ENCODE peak calls at places on chromosomes 13 and 19, in six cellular contexts. L is hepatic stellate cell; B is AG04450; C is activated CD4-positive, CD25-positive, alpha-beta regulatory T cell treated with anti-CD3 and anti-CD28 coated beads, Interleukin-2, amount 50 U/mL, for 72 hours; P is AG09309; A is AG09319. N is an unnamed sample.

GRCh38 chr19:6424190-6424938 is at the start of gene KHSRP:
- DNase-seq in L (no peak), C (peak; percentile 50), P (no peak), B (no peak), A (no peak), N (no peak)

GRCh38 chr13:113751491-113751890 is 7.5 kb upstream of the TMEM255B start:
- DNase-seq in P (no peak), C (no peak), L (no peak), A (no peak), B (no peak), N (no peak)

GRCh38 chr13:114140131-114140908 is 7.9 kb upstream of the RASA3 start:
- DNase-seq in B (no peak), C (peak; percentile 31), A (no peak), L (no peak), P (no peak), N (no peak)

GRCh38 chr19:33177417-33177976 is 16.6 kb upstream of the LRP3 start:
- DNase-seq in L (peak; percentile 65), A (no peak), P (no peak), B (no peak), C (no peak), N (no peak)

GRCh38 chr19:6047741-6048231 is 62.5 kb downstream of the RFX2 start:
- DNase-seq in P (no peak), B (no peak), A (no peak), L (peak; percentile 65), C (no peak), N (no peak)

GRCh38 chr19:52889931-52890330 is 7.5 kb downstream of the ZNF320 start:
- DNase-seq in B (no peak), A (no peak), P (no peak), L (no peak), C (no peak), N (no peak)

GRCh38 chr13:41562083-41562482 is 104.7 kb downstream of the RGCC start:
- DNase-seq in P (peak; percentile 38), L (peak; percentile 64), A (peak; percentile 57), B (peak; percentile 81), C (no peak), N (no peak)

GRCh38 chr19:39053276-39054090 is 21.1 kb upstream of the FBXO27 start:
- DNase-seq in C (no peak), B (no peak), A (no peak), P (no peak), L (no peak), N (no peak)

GRCh38 chr13:98751397-98752110 is 918 bp downstream of the SLC15A1 start:
- DNase-seq in A (no peak), P (no peak), L (peak; percentile 34), B (no peak), C (no peak), N (no peak)

GRCh38 chr19:45981350-45981749 is 7.7 kb upstream of the NOVA2 start:
- DNase-seq in L (no peak), B (no peak), C (no peak), A (no peak), P (no peak), N (no peak)

GRCh38 chr13:75226092-75226491 is 255.9 kb downstream of the TBC1D4 start:
- DNase-seq in B (no peak), A (no peak), L (no peak), P (no peak), C (no peak), N (no peak)

GRCh38 chr19:2046046-2046907 is 4.8 kb downstream of the MKNK2 start:
- DNase-seq in L (no peak), A (no peak), C (no peak), P (no peak), B (no peak), N (no peak)

GRCh38 chr13:33910267-33910666 is 92.3 kb downstream of the RFC3 start:
- DNase-seq in B (no peak), L (no peak), A (no peak), P (no peak), C (no peak), N (no peak)

GRCh38 chr19:29645911-29646310 is 19.4 kb upstream of the PLEKHF1 start:
- DNase-seq in L (no peak), B (no peak), C (no peak), P (no peak), A (peak; percentile 52), N (no peak)

GRCh38 chr19:17209126-17210036 is 5.8 kb upstream of the USE1 start:
- DNase-seq in L (no peak), C (peak; percentile 44), A (no peak), P (no peak), B (no peak), N (no peak)

GRCh38 chr19:54178581-54179261 is 5.8 kb upstream of the TMC4 start:
- DNase-seq in C (no peak), B (no peak), P (no peak), L (no peak), A (no peak), N (no peak)

GRCh38 chr13:100361504-100361903 is 227.1 kb downstream of the GGACT start:
- DNase-seq in C (no peak), L (no peak), B (no peak), A (no peak), P (no peak), N (no peak)

GRCh38 chr19:11555246-11555645 is 3.8 kb downstream of the ELOF1 start:
- DNase-seq in B (no peak), C (no peak), A (no peak), P (no peak), L (no peak), N (no peak)

GRCh38 chr19:16882146-16882545 is 6.7 kb upstream of the F2RL3 start:
- DNase-seq in L (no peak), C (no peak), P (no peak), B (no peak), A (no peak), N (no peak)

GRCh38 chr13:33167521-33167920 is 118.0 kb downstream of the STARD13 start:
- DNase-seq in P (no peak), B (no peak), C (no peak), A (no peak), L (no peak), N (no peak)

GRCh38 chr13:29782798-29783197 is 67.6 kb downstream of the UBL3 start:
- DNase-seq in B (no peak), C (no peak), L (no peak), P (no peak), A (no peak), N (no peak)

GRCh38 chr13:91664036-91664435 is 265.6 kb downstream of the GPC5 start:
- DNase-seq in C (no peak), A (no peak), L (no peak), B (no peak), P (no peak), N (no peak)

GRCh38 chr19:40687525-40688016 is 2.9 kb downstream of the NUMBL start:
- DNase-seq in C (no peak), A (peak; percentile 42), B (no peak), P (no peak), L (no peak), N (no peak)

GRCh38 chr13:103431880-103432279 is 365.7 kb upstream of the SLC10A2 start:
- DNase-seq in B (no peak), P (no peak), A (no peak), C (no peak), L (no peak), N (no peak)

GRCh38 chr19:17336872-17337674 is at the start of gene GTPBP3:
- DNase-seq in A (peak; percentile 91), L (peak; percentile 99), B (peak; percentile 92), C (peak; percentile 88), P (peak; percentile 91), N (peak; percentile 93)

GRCh38 chr19:8208710-8209110 is 460 bp upstream of the CERS4 start:
- DNase-seq in L (no peak), C (no peak), P (no peak), B (no peak), A (no peak), N (no peak)

GRCh38 chr19:3121821-3122511 is 13.9 kb upstream of the GNA15 start:
- DNase-seq in P (no peak), B (no peak), L (no peak), C (no peak), A (no peak), N (no peak)

GRCh38 chr19:30165228-30165813 is 206.9 kb upstream of the ZNF536 start:
- DNase-seq in P (no peak), B (no peak), A (no peak), C (no peak), L (no peak), N (no peak)

GRCh38 chr19:50332264-50333038 is 3.3 kb upstream of the KCNC3 start:
- DNase-seq in A (no peak), P (no peak), B (no peak), C (no peak), L (no peak), N (no peak)

GRCh38 chr19:13091400-13092161 is 11.1 kb downstream of the LYL1 start:
- DNase-seq in C (no peak), L (peak; percentile 70), B (no peak), A (peak; percentile 65), P (peak; percentile 80), N (no peak)

GRCh38 chr13:43725460-43725859 is 61.3 kb downstream of the ENOX1 start:
- DNase-seq in B (no peak), A (no peak), L (no peak), C (no peak), P (no peak), N (no peak)

GRCh38 chr13:106038752-106039151 is 496.7 kb downstream of the EFNB2 start:
- DNase-seq in P (peak; percentile 79), L (no peak), C (no peak), A (no peak), B (peak; percentile 44), N (no peak)

N was measured in SIG-M5.